ENCODE peak calls at places on chromosomes 2 and 18, in four cellular contexts. E is MM.1S, Q is SK-N-SH, X is fibroblast of lung. Z is an unnamed sample.

GRCh38 chr2:8609357-8609804 is 72.5 kb upstream of the ID2 start:
- DNase-seq in X (no peak), E (no peak), Q (no peak), Z (no peak)

GRCh38 chr2:224194161-224194560 is 155.1 kb upstream of the SERPINE2 start:
- DNase-seq in X (no peak), Q (no peak), E (no peak), Z (no peak)

GRCh38 chr2:145012214-145012670 is 492.3 kb upstream of the ZEB2 start:
- DNase-seq in X (peak; percentile 49), Q (no peak), E (no peak), Z (no peak)

GRCh38 chr2:20667531-20668401 is 822 bp downstream of the GDF7 start:
- DNase-seq in Q (peak; percentile 47), E (no peak), X (no peak), Z (no peak)

GRCh38 chr18:5197461-5197860 is 404 bp upstream of the AKAIN1 start:
- DNase-seq in X (no peak), E (no peak), Q (peak; percentile 14), Z (no peak)

GRCh38 chr2:215664847-215665525 is 229.1 kb upstream of the FN1 start:
- DNase-seq in Q (no peak), X (peak; percentile 91), E (no peak), Z (peak; percentile 88)

GRCh38 chr18:12571617-12572016 is 86.3 kb downstream of the SPIRE1 start:
- DNase-seq in E (no peak), Q (no peak), X (no peak), Z (no peak)

GRCh38 chr2:128363991-128364390 is 45.3 kb upstream of the HS6ST1 start:
- DNase-seq in Q (peak; percentile 64), E (no peak), X (no peak), Z (no peak)

GRCh38 chr2:208037564-208038487 is 12.5 kb upstream of the PLEKHM3 start:
- DNase-seq in X (no peak), E (no peak), Q (no peak), Z (peak; percentile 80)

GRCh38 chr2:165804719-165805118 is 10.7 kb upstream of the GALNT3 start:
- DNase-seq in Q (no peak), E (no peak), X (no peak), Z (peak; percentile 81)

GRCh38 chr2:149765636-149766035 is 178.1 kb upstream of the MMADHC start:
- DNase-seq in Q (no peak), X (no peak), E (no peak), Z (no peak)

GRCh38 chr2:65309699-65310098 is 82.1 kb downstream of the ACTR2 start:
- DNase-seq in X (no peak), Q (no peak), E (no peak), Z (peak; percentile 44)

GRCh38 chr2:38685116-38685735 is 19.3 kb downstream of the GALM start:
- DNase-seq in Q (no peak), E (no peak), X (peak; percentile 16), Z (no peak)

GRCh38 chr2:48707466-48707865 is 48.1 kb downstream of the LHCGR start:
- DNase-seq in Q (no peak), X (no peak), E (no peak), Z (no peak)

GRCh38 chr2:241815477-241816430 is 6.8 kb downstream of the NEU4 start:
- DNase-seq in X (no peak), Q (peak; percentile 29), E (no peak), Z (no peak)

GRCh38 chr2:131104487-131105155 is 515 bp upstream of the PLEKHB2 start:
- DNase-seq in Q (peak; percentile 78), X (peak; percentile 85), E (peak; percentile 84), Z (peak; percentile 54)

GRCh38 chr2:207143474-207144190 is 22.1 kb downstream of the KLF7 start:
- DNase-seq in Q (no peak), X (peak; percentile 74), E (peak; percentile 89), Z (no peak)

GRCh38 chr2:206526416-206526815 is 83.1 kb downstream of the ADAM23 start:
- DNase-seq in Q (no peak), E (no peak), X (no peak), Z (no peak)

GRCh38 chr2:235715601-235716000 is 221.8 kb downstream of the AGAP1 start:
- DNase-seq in E (no peak), X (no peak), Q (no peak), Z (no peak)

GRCh38 chr18:32483002-32483401 is 12.3 kb upstream of the GAREM1 start:
- DNase-seq in E (no peak), X (no peak), Q (peak; percentile 26), Z (no peak)

GRCh38 chr2:183495589-183496267 is 371.5 kb downstream of the NUP35 start:
- DNase-seq in X (no peak), Q (no peak), E (peak; percentile 72), Z (peak; percentile 30)

GRCh38 chr2:234427081-234428058 is 69.5 kb downstream of the ARL4C start:
- DNase-seq in Q (no peak), E (no peak), X (no peak), Z (peak; percentile 84)

GRCh38 chr2:139353874-139354273 is 573.7 kb upstream of the NXPH2 start:
- DNase-seq in X (no peak), E (no peak), Q (peak; percentile 3), Z (no peak)

GRCh38 chr2:237306787-237307170 is 107.2 kb downstream of the COL6A3 start:
- DNase-seq in X (no peak), E (no peak), Q (no peak), Z (no peak)
- H2AFZ ChIP-seq in X (no peak overlapping the region), E (no peak overlapping the region), Q (no peak overlapping the region), Z (no peak overlapping the region)

GRCh38 chr2:63576546-63576945 is 11.7 kb downstream of the WDPCP start:
- DNase-seq in X (no peak), Q (no peak), E (no peak), Z (no peak)

GRCh38 chr2:63581266-63581961 is 6.9 kb downstream of the WDPCP start:
- DNase-seq in X (peak; percentile 17), Q (no peak), E (no peak), Z (no peak)

GRCh38 chr2:63582873-63583272 is 5.4 kb downstream of the WDPCP start:
- DNase-seq in E (no peak), Q (no peak), X (no peak), Z (no peak)

GRCh38 chr2:63578767-63579166 is 9.5 kb downstream of the WDPCP start:
- DNase-seq in Q (no peak), X (no peak), E (no peak), Z (no peak)

DNA sequence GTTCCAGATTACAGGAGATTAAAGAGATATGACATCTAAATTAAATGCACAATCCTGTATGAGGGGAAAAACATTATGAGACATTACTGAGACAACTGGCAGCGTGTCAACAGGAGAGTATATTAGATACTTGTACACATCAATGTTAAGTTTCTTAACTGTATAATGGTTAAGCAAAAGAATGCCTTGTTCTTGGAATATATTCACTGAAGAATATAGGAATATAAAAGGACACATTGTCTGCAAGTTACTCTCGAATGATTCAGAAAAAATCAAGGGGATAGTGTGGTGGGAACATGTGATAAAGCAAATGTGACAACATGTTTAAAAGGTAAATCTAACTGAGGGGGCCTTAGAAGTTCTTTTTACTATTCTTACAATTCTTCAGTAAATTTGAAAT is 7.6 kb downstream of the WDPCP start:
- DNase-seq in X (no peak), E (no peak), Q (no peak), Z (no peak)
- H3K4me2 ChIP-seq in X (no peak overlapping the region), E (no peak overlapping the region), Q (peak overlapping the region; percentile 60), Z (no peak overlapping the region)

GRCh38 chr2:1995086-1995485 is 250.8 kb upstream of the PXDN start:
- DNase-seq in E (no peak), X (no peak), Q (no peak), Z (no peak)
- H3K4me3 ChIP-seq in E (no peak overlapping the region), X (no peak overlapping the region), Q (no peak overlapping the region), Z (no peak overlapping the region)

GRCh38 chr2:161102770-161103450 is 57.3 kb upstream of the TANK start:
- DNase-seq in X (peak; percentile 68), Q (no peak), E (no peak), Z (peak; percentile 66)
- H2AFZ ChIP-seq in X (no peak overlapping the region), Q (no peak overlapping the region), E (no peak overlapping the region), Z (no peak overlapping the region)

GRCh38 chr2:120546077-120546864 is 189.4 kb upstream of the GLI2 start:
- DNase-seq in X (peak; percentile 85), Q (no peak), E (no peak), Z (no peak)
- H3K4me2 ChIP-seq in X (peak overlapping the region; percentile 80), Q (no peak overlapping the region), E (no peak overlapping the region), Z (no peak overlapping the region)

GRCh38 chr2:127081826-127082633 is 24.9 kb downstream of the BIN1 start:
- DNase-seq in E (no peak), Q (no peak), X (peak; percentile 53), Z (no peak)
- H3K4me3 ChIP-seq in E (no peak overlapping the region), Q (no peak overlapping the region), X (no peak overlapping the region), Z (no peak overlapping the region)

GRCh38 chr2:172496096-172496709 is 59.7 kb upstream of the PDK1 start:
- DNase-seq in E (no peak), Q (no peak), X (no peak), Z (no peak)
- H2AFZ ChIP-seq in E (peak overlapping the region; percentile 6), Q (no peak overlapping the region), X (no peak overlapping the region), Z (no peak overlapping the region)

DNA sequence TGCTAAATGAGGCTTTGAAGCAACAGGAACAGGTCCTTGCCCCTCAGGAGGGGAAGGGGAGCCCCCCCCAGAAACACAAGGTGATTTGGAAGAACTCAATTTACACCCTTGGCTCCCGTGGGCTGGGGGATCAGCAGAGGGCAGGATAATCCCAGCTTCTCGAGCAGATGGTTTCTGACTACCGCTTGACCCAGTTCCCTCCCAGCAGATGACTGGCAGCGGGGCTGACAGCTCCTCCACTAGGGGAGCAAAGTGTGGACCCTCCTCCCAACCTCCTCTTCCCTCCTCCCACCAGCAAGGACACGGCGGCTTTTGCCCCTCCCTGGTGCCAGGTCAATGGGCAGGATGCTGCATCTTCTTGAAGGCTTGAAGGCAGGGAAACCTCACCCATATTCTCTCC is 3.5 kb upstream of the INHBB start:
- DNase-seq in E (no peak), Q (no peak), X (no peak), Z (no peak)
- H3K4me2 ChIP-seq in E (no peak overlapping the region), Q (no peak overlapping the region), X (no peak overlapping the region), Z (no peak overlapping the region)

GRCh38 chr2:196966078-196966477 is 39.6 kb upstream of the PGAP1 start:
- DNase-seq in E (no peak), X (no peak), Q (no peak), Z (no peak)

GRCh38 chr2:196963961-196964360 is 37.5 kb upstream of the PGAP1 start:
- DNase-seq in Q (no peak), X (no peak), E (no peak), Z (no peak)

GRCh38 chr2:196967775-196968174 is 41.3 kb upstream of the PGAP1 start:
- DNase-seq in E (no peak), Q (no peak), X (no peak), Z (no peak)

GRCh38 chr2:196970089-196970488 is 43.6 kb upstream of the PGAP1 start:
- DNase-seq in Q (no peak), E (no peak), X (no peak), Z (no peak)

DNA sequence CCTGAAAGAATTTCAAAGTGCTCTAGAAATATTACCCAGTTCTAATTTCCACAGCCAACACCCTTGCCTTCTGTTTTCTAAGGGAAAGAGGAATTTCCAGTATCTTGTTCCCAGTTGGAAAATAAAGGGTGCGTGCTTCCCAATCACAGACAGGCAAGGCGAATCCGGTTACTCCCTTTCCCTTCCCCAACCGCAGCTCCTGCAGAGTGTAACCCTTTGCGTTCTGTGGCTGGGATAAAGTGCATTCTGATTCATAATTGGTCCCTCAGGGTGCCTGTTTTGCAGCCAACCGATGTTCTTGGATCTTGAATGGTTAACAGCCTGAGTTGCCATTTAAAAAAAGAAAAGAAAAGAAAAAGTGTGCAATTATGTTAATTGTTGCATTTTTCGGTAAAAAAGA is 40.6 kb upstream of the PGAP1 start:
- DNase-seq in E (no peak), X (peak; percentile 73), Q (no peak), Z (no peak)
- H3K4me3 ChIP-seq in E (no peak overlapping the region), X (peak overlapping the region; percentile 39), Q (no peak overlapping the region), Z (no peak overlapping the region)